ENCODE peak calls at places on chromosomes 1 and 21, in nine cellular contexts. S is mesothelial cell of epicardium, V is kidney, Y is AG04450, A is AG09319, B is thoracic aorta, C is colonic mucosa, O is coronary artery, Q is A673. Z is an unnamed sample.

GRCh38 chr1:90779573-90779972 is 62.5 kb upstream of the BARHL2 start:
- DNase-seq in S (no peak), V (no peak), Y (no peak), A (no peak), B (no peak), C (no peak), O (no peak), Q (no peak), Z (no peak)

GRCh38 chr1:247487057-247487456 is 29.2 kb upstream of the OR2B11 start:
- DNase-seq in S (no peak), V (no peak), Y (peak), A (no peak), B (no peak), C (peak), O (no peak), Q (peak), Z (peak)

GRCh38 chr1:107139833-107140702 is 771 bp upstream of the NTNG1 start:
- DNase-seq in S (peak), V (peak), Y (no peak), A (peak), B (no peak), C (peak), O (no peak), Q (peak), Z (peak)

GRCh38 chr1:218711884-218712674 is 366.9 kb downstream of the TGFB2 start:
- DNase-seq in S (no peak), V (no peak), Y (no peak), A (peak), B (no peak), C (peak), O (no peak), Q (peak), Z (no peak)

GRCh38 chr1:222970711-222971110 is 155.9 kb downstream of the DISP1 start:
- DNase-seq in S (no peak), V (no peak), Y (no peak), A (no peak), B (no peak), C (no peak), O (no peak), Q (peak), Z (no peak)

GRCh38 chr1:162908780-162909179 is 47.8 kb upstream of the CCDC190 start:
- DNase-seq in S (no peak), V (no peak), Y (no peak), A (peak), B (no peak), C (no peak), O (no peak), Q (no peak), Z (no peak)

GRCh38 chr1:172402878-172403573 is 17.5 kb upstream of the C1orf105 start:
- DNase-seq in S (no peak), V (no peak), Y (no peak), A (no peak), B (no peak), C (no peak), O (no peak), Q (no peak), Z (no peak)

GRCh38 chr1:54053745-54054437 is 483 bp downstream of the TCEANC2 start:
- DNase-seq in S (no peak), V (no peak), Y (no peak), A (no peak), B (no peak), C (no peak), O (no peak), Q (peak), Z (peak)

GRCh38 chr1:34924759-34925555 is 4.5 kb downstream of the DLGAP3 start:
- DNase-seq in S (peak), V (peak), Y (peak), A (peak), B (no peak), C (peak), O (peak), Q (peak), Z (peak)

GRCh38 chr1:82486969-82487368 is 686.2 kb downstream of the ADGRL2 start:
- DNase-seq in S (no peak), V (no peak), Y (no peak), A (no peak), B (no peak), C (no peak), O (no peak), Q (no peak), Z (no peak)

GRCh38 chr1:204503122-204503912 is 8.7 kb upstream of the PIK3C2B start:
- DNase-seq in S (no peak), V (no peak), Y (peak), A (no peak), B (no peak), C (peak), O (no peak), Q (peak), Z (no peak)

GRCh38 chr1:22868331-22868730 is 104.3 kb downstream of the LACTBL1 start:
- DNase-seq in S (no peak), V (no peak), Y (no peak), A (no peak), B (no peak), C (no peak), O (no peak), Q (no peak), Z (no peak)

GRCh38 chr1:150613061-150613920 is 16.1 kb downstream of the ENSA start:
- DNase-seq in S (no peak), V (no peak), Y (no peak), A (peak), B (peak), C (peak), O (no peak), Q (peak), Z (peak)

GRCh38 chr21:41825881-41826280 is 53.3 kb downstream of the PRDM15 start:
- DNase-seq in S (no peak), V (no peak), Y (no peak), A (no peak), B (no peak), C (no peak), O (no peak), Q (no peak), Z (no peak)

GRCh38 chr1:243926803-243927245 is 76.8 kb upstream of the AKT3 start:
- DNase-seq in S (no peak), V (no peak), Y (peak), A (no peak), B (no peak), C (no peak), O (no peak), Q (peak), Z (no peak)

GRCh38 chr1:41672173-41672572 is 187.7 kb upstream of the EDN2 start:
- DNase-seq in S (peak), V (peak), Y (peak), A (no peak), B (no peak), C (no peak), O (no peak), Q (no peak), Z (no peak)

GRCh38 chr1:54245501-54245900 is 45.5 kb downstream of the MRPL37 start:
- DNase-seq in S (no peak), V (peak), Y (no peak), A (no peak), B (no peak), C (no peak), O (no peak), Q (no peak), Z (no peak)

GRCh38 chr21:32329776-32330175 is 31.1 kb downstream of the MRAP start:
- DNase-seq in S (no peak), V (no peak), Y (no peak), A (no peak), B (no peak), C (no peak), O (peak), Q (no peak), Z (no peak)

GRCh38 chr1:28812669-28813468 is 899 bp downstream of the OPRD1 start:
- DNase-seq in S (no peak), V (no peak), Y (no peak), A (no peak), B (no peak), C (no peak), O (no peak), Q (no peak), Z (no peak)

GRCh38 chr1:119542492-119542946 is 35.5 kb downstream of the HSD3B1 start:
- DNase-seq in S (no peak), V (no peak), Y (no peak), A (no peak), B (no peak), C (no peak), O (no peak), Q (no peak), Z (no peak)

GRCh38 chr1:2787163-2787911 is 14.2 kb downstream of the TTC34 start:
- DNase-seq in S (peak), V (peak), Y (no peak), A (no peak), B (no peak), C (no peak), O (no peak), Q (no peak), Z (no peak)

GRCh38 chr1:150234647-150235435 is 1.1 kb downstream of the ANP32E start:
- DNase-seq in S (peak), V (peak), Y (no peak), A (no peak), B (no peak), C (peak), O (peak), Q (peak), Z (peak)

GRCh38 chr1:170407601-170408000 is 124.4 kb upstream of the GORAB start:
- DNase-seq in S (no peak), V (no peak), Y (no peak), A (no peak), B (no peak), C (no peak), O (no peak), Q (no peak), Z (no peak)

GRCh38 chr1:91026320-91026719 is 4.5 kb upstream of the ZNF644 start:
- DNase-seq in S (no peak), V (no peak), Y (no peak), A (no peak), B (no peak), C (no peak), O (no peak), Q (no peak), Z (peak)

GRCh38 chr1:222552882-222553281 is 5.0 kb upstream of the HHIPL2 start:
- DNase-seq in S (no peak), V (no peak), Y (no peak), A (no peak), B (no peak), C (no peak), O (no peak), Q (no peak), Z (no peak)

GRCh38 chr1:47371016-47371517 is 37.5 kb downstream of the CMPK1 start:
- DNase-seq in S (no peak), V (no peak), Y (no peak), A (no peak), B (no peak), C (no peak), O (no peak), Q (no peak), Z (no peak)

GRCh38 chr21:38447611-38448010 is 50.7 kb downstream of the ERG start:
- DNase-seq in S (no peak), V (no peak), Y (no peak), A (no peak), B (no peak), C (no peak), O (no peak), Q (no peak), Z (no peak)

GRCh38 chr1:110581637-110582036 is 24.5 kb downstream of the KCNA2 start:
- DNase-seq in S (peak), V (no peak), Y (no peak), A (no peak), B (no peak), C (no peak), O (peak), Q (no peak), Z (no peak)

GRCh38 chr1:23951646-23952095 is 8.0 kb upstream of the PNRC2 start:
- DNase-seq in S (no peak), V (peak), Y (no peak), A (peak), B (peak), C (no peak), O (no peak), Q (no peak), Z (no peak)

GRCh38 chr1:47827032-47827585 is 170.1 kb downstream of the TRABD2B start:
- DNase-seq in S (no peak), V (no peak), Y (no peak), A (no peak), B (no peak), C (no peak), O (no peak), Q (no peak), Z (no peak)

GRCh38 chr1:170126691-170127090 is 19.1 kb upstream of the NTMT2 start:
- DNase-seq in S (no peak), V (no peak), Y (peak), A (peak), B (no peak), C (no peak), O (no peak), Q (no peak), Z (peak)

GRCh38 chr1:154574715-154575114 is 7.1 kb downstream of the CHRNB2 start:
- DNase-seq in S (peak), V (no peak), Y (no peak), A (no peak), B (no peak), C (no peak), O (no peak), Q (peak), Z (no peak)

GRCh38 chr1:11529330-11529729 is 50.4 kb downstream of the DISP3 start:
- DNase-seq in S (no peak), V (peak), Y (no peak), A (no peak), B (no peak), C (no peak), O (no peak), Q (no peak), Z (no peak)

GRCh38 chr1:43546388-43547100 is 15.9 kb downstream of the PTPRF start:
- DNase-seq in S (no peak), V (no peak), Y (no peak), A (no peak), B (no peak), C (no peak), O (no peak), Q (no peak), Z (no peak)

GRCh38 chr1:185654199-185654951 is 79.8 kb upstream of the HMCN1 start:
- DNase-seq in S (no peak), V (no peak), Y (peak), A (no peak), B (no peak), C (no peak), O (no peak), Q (no peak), Z (no peak)

GRCh38 chr1:35442737-35443136 is 114.5 kb downstream of the KIAA0319L start:
- DNase-seq in S (no peak), V (no peak), Y (no peak), A (no peak), B (no peak), C (no peak), O (no peak), Q (no peak), Z (no peak)

GRCh38 chr1:18290740-18291412 is 183.3 kb downstream of the IGSF21 start:
- DNase-seq in S (no peak), V (no peak), Y (no peak), A (no peak), B (no peak), C (no peak), O (no peak), Q (no peak), Z (no peak)

GRCh38 chr1:39047374-39048229 is 21.5 kb downstream of the NDUFS5 start:
- DNase-seq in S (no peak), V (no peak), Y (peak), A (peak), B (peak), C (no peak), O (peak), Q (peak), Z (peak)

GRCh38 chr1:92404661-92405060 is 82.1 kb downstream of the GFI1 start:
- DNase-seq in S (no peak), V (no peak), Y (no peak), A (no peak), B (no peak), C (no peak), O (no peak), Q (no peak), Z (no peak)

GRCh38 chr21:41943468-41944250 is 10.2 kb downstream of the C2CD2 start:
- DNase-seq in S (no peak), V (no peak), Y (no peak), A (no peak), B (no peak), C (no peak), O (no peak), Q (no peak), Z (no peak)

GRCh38 chr21:37030864-37031263 is 24.4 kb downstream of the RIPPLY3 start:
- DNase-seq in S (no peak), V (no peak), Y (no peak), A (no peak), B (no peak), C (no peak), O (no peak), Q (no peak), Z (no peak)

GRCh38 chr21:37032293-37032692 is 25.8 kb downstream of the RIPPLY3 start:
- DNase-seq in S (no peak), V (no peak), Y (no peak), A (no peak), B (no peak), C (no peak), O (no peak), Q (no peak), Z (no peak)

GRCh38 chr21:37032877-37033471 is 26.5 kb downstream of the RIPPLY3 start:
- DNase-seq in S (no peak), V (no peak), Y (peak), A (no peak), B (no peak), C (no peak), O (no peak), Q (peak), Z (no peak)

DNA sequence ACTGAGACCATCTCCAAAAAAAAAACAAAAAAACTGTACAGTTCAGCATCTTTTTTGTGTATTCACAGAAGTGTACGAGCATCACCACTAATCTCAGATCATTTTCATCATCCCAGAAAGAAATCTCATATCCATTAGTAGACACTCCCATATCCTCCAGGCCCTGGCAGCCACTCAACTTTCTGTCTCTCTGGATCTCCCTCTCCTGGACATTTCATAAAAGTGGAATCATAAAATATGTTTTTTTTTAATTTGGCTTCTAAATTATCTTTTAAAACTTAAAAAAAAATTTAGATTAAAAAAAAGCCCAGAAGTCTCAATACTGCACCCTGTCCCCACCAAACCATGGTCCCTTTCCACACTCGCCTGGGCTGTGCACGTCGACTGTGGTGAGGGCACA is 22.1 kb downstream of the RIPPLY3 start:
- DNase-seq in S (no peak), V (no peak), Y (no peak), A (no peak), B (no peak), C (no peak), O (no peak), Q (peak), Z (no peak)
- TF ChIP-seq CTCF in S (peak), V (no peak), Y (no peak), A (no peak), B (no peak), C (no peak), O (no peak), Q (no peak), Z (no peak)

DNA sequence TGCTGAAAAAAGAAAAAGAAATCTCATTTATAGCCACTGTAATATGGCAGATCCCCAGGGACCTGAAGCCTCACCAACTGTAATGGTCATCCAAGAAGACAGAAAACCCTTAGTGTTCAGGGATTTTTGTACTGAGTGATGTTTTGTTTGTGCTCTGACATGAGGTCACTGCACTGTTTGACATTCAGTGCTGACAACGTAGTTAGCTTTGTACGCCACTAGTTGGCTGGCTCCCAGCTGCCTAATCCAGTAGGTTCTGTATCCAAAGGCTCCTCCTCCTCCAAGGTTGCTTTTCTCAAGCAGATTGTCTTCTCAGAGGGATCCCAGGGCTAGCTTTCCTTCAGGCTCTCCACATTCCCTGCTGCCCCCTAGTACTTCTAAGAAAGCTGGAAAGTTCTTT is 9.5 kb upstream of the YRDC start:
- DNase-seq in S (no peak), V (no peak), Y (no peak), A (no peak), B (no peak), C (no peak), O (no peak), Q (peak), Z (no peak)
- TF ChIP-seq CTCF in S (no peak), V (no peak), Y (no peak), A (no peak), B (no peak), C (no peak), O (no peak), Q (no peak), Z (no peak)

DNA sequence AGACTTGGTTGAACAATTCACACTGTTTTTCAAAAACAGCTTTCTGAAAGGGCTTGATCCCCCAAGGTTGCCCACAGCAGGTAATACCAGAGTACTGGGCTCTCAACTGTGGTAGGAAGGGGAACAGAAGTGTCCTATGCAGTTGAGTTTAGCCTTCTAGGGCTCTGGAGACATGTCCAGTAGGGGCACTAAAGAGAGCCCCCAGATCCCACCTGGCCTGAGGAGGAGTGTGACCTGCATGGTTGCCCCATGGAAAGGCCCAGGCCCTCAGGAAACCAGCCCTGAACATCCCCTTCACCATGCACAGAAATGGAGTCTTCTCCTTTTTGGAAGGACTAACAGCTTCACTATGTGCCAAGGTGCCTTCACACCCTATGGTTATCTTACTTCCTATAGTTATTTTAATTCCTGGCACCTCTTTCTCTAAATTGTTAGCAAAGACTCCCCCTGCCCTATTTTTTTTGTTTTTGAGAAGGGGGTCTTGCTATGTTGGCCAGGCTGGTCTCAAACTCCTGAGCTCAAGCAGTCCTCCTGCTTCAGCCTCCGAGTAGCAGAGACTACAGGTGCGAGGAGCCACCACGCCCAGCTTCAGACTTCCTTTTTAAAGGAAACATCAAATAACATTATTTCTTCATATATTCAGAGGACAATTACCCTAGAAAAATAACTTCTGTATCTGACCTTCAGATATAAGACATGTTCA is 16.8 kb upstream of the LSS start:
- DNase-seq in S (no peak), V (no peak), Y (no peak), A (no peak), B (no peak), C (no peak), O (no peak), Q (no peak), Z (no peak)
- TF ChIP-seq CTCF in S (no peak), V (no peak), Y (no peak), A (no peak), B (no peak), C (no peak), O (no peak), Q (no peak), Z (no peak)

GRCh38 chr1:4585216-4585615 is 69.2 kb upstream of the AJAP1 start:
- DNase-seq in S (peak), V (peak), Y (no peak), A (no peak), B (no peak), C (no peak), O (peak), Q (peak), Z (peak)
- TF ChIP-seq CTCF in S (peak), V (peak), Y (no peak), A (no peak), B (peak), C (peak), O (no peak), Q (peak), Z (peak)

GRCh38 chr1:153178922-153179321 is 24.3 kb upstream of the LELP1 start:
- DNase-seq in S (no peak), V (no peak), Y (no peak), A (no peak), B (no peak), C (no peak), O (no peak), Q (no peak), Z (no peak)

GRCh38 chr1:153174624-153175023 is 23.9 kb upstream of the SPRR2G start:
- DNase-seq in S (no peak), V (no peak), Y (no peak), A (no peak), B (no peak), C (no peak), O (no peak), Q (no peak), Z (no peak)

GRCh38 chr1:153180556-153180955 is 22.7 kb upstream of the LELP1 start:
- DNase-seq in S (no peak), V (no peak), Y (no peak), A (no peak), B (no peak), C (no peak), O (no peak), Q (no peak), Z (no peak)
- TF ChIP-seq CTCF in S (no peak), V (no peak), Y (no peak), A (no peak), B (no peak), C (no peak), O (no peak), Q (no peak), Z (no peak)

GRCh38 chr1:182391028-182391361 is 595 bp downstream of the GLUL start:
- DNase-seq in S (no peak), V (no peak), Y (no peak), A (no peak), B (no peak), C (no peak), O (no peak), Q (no peak), Z (no peak)
- TF ChIP-seq CTCF in S (no peak), V (no peak), Y (no peak), A (no peak), B (peak), C (no peak), O (no peak), Q (no peak), Z (no peak)